ENCODE peak calls at places on chromosomes 12 and 14, in ten cellular contexts. B is sigmoid colon, S is left lung, Q is upper lobe of right lung, G is lung, Y is GM13976, X is ovary, E is kidney, R is colonic mucosa, T is left ventricle myocardium inferior. H is an unnamed sample.

GRCh38 chr12:66020481-66020880 is 110.1 kb downstream of the LLPH start:
- DNase-seq in B (no peak), S (no peak), Q (no peak), G (no peak), Y (no peak), X (no peak), E (no peak), R (no peak), T (no peak), H (no peak)

GRCh38 chr12:57250956-57251355 is at the start of gene STAC3:
- DNase-seq in B (no peak), S (no peak), Q (no peak), G (no peak), Y (no peak), X (no peak), E (no peak), R (no peak), T (no peak), H (no peak)

GRCh38 chr12:113136128-113136989 is 798 bp upstream of the RASAL1 start:
- DNase-seq in B (no peak), S (no peak), Q (no peak), G (no peak), Y (no peak), X (no peak), E (peak), R (peak), T (no peak), H (no peak)

GRCh38 chr12:101414533-101415119 is 7.1 kb upstream of the ARL1 start:
- DNase-seq in B (no peak), S (no peak), Q (no peak), G (peak), Y (peak), X (peak), E (no peak), R (peak), T (no peak), H (no peak)

GRCh38 chr14:24051162-24051788 is 534 bp upstream of the CARMIL3 start:
- DNase-seq in B (peak), S (peak), Q (no peak), G (no peak), Y (peak), X (peak), E (peak), R (peak), T (no peak), H (no peak)

GRCh38 chr12:93706387-93706786 is 29.2 kb downstream of the CRADD start:
- DNase-seq in B (no peak), S (no peak), Q (no peak), G (no peak), Y (no peak), X (no peak), E (no peak), R (no peak), T (no peak), H (no peak)

GRCh38 chr14:78967111-78967809 is 797.1 kb downstream of the NRXN3 start:
- DNase-seq in B (no peak), S (no peak), Q (no peak), G (no peak), Y (no peak), X (no peak), E (no peak), R (no peak), T (no peak), H (no peak)

GRCh38 chr12:89709994-89710872 is 1.6 kb upstream of the ATP2B1 start:
- DNase-seq in B (peak), S (no peak), Q (peak), G (peak), Y (no peak), X (peak), E (peak), R (peak), T (peak), H (no peak)

GRCh38 chr12:124096109-124096508 is 123.1 kb downstream of the ZNF664 start:
- DNase-seq in B (no peak), S (no peak), Q (no peak), G (no peak), Y (no peak), X (no peak), E (no peak), R (no peak), T (no peak), H (no peak)

GRCh38 chr12:124820199-124820598 is 43.5 kb downstream of the SCARB1 start:
- DNase-seq in B (no peak), S (peak), Q (no peak), G (no peak), Y (no peak), X (no peak), E (no peak), R (no peak), T (no peak), H (no peak)

GRCh38 chr14:49920260-49920659 is 27.4 kb downstream of the ARF6 start:
- DNase-seq in B (no peak), S (no peak), Q (no peak), G (no peak), Y (no peak), X (no peak), E (no peak), R (no peak), T (no peak), H (no peak)

GRCh38 chr12:58416211-58416610 is 474.8 kb downstream of the ATP23 start:
- DNase-seq in B (no peak), S (no peak), Q (no peak), G (no peak), Y (no peak), X (no peak), E (no peak), R (no peak), T (no peak), H (no peak)

GRCh38 chr12:65941388-65941787 is 117.1 kb downstream of the HMGA2 start:
- DNase-seq in B (no peak), S (no peak), Q (no peak), G (no peak), Y (no peak), X (no peak), E (no peak), R (no peak), T (no peak), H (no peak)

GRCh38 chr14:51444381-51445000 is 204.4 kb downstream of the TMX1 start:
- DNase-seq in B (no peak), S (no peak), Q (no peak), G (no peak), Y (no peak), X (no peak), E (no peak), R (no peak), T (no peak), H (no peak)

GRCh38 chr14:21924479-21924878 is 250.9 kb upstream of the OR4E1 start:
- DNase-seq in B (no peak), S (no peak), Q (no peak), G (no peak), Y (no peak), X (no peak), E (no peak), R (no peak), T (no peak), H (peak)

GRCh38 chr12:25979563-25979962 is 21.1 kb downstream of the RASSF8 start:
- DNase-seq in B (no peak), S (no peak), Q (no peak), G (no peak), Y (no peak), X (no peak), E (no peak), R (no peak), T (no peak), H (no peak)

GRCh38 chr12:31005944-31006361 is 67.7 kb upstream of the DDX11 start:
- DNase-seq in B (peak), S (no peak), Q (peak), G (no peak), Y (no peak), X (no peak), E (no peak), R (no peak), T (no peak), H (no peak)

GRCh38 chr12:110269622-110270124 is 11.4 kb upstream of the ATP2A2 start:
- DNase-seq in B (peak), S (no peak), Q (no peak), G (no peak), Y (no peak), X (no peak), E (no peak), R (no peak), T (no peak), H (no peak)

GRCh38 chr12:52942056-52942913 is 6.6 kb upstream of the KRT18 start:
- DNase-seq in B (no peak), S (no peak), Q (no peak), G (no peak), Y (no peak), X (no peak), E (no peak), R (peak), T (no peak), H (no peak)

GRCh38 chr12:53061404-53062010 is 11.6 kb downstream of the TNS2 start:
- DNase-seq in B (peak), S (peak), Q (peak), G (peak), Y (no peak), X (peak), E (peak), R (peak), T (no peak), H (no peak)

GRCh38 chr12:119229837-119230236 is 51.1 kb downstream of the HSPB8 start:
- DNase-seq in B (no peak), S (no peak), Q (no peak), G (peak), Y (peak), X (peak), E (no peak), R (peak), T (peak), H (no peak)

GRCh38 chr14:99578541-99579044 is 25.4 kb downstream of the CCDC85C start:
- DNase-seq in B (peak), S (no peak), Q (no peak), G (no peak), Y (no peak), X (peak), E (no peak), R (no peak), T (peak), H (no peak)

GRCh38 chr12:68871899-68872298 is 61.1 kb downstream of the CPM start:
- DNase-seq in B (no peak), S (no peak), Q (no peak), G (no peak), Y (peak), X (no peak), E (no peak), R (no peak), T (no peak), H (no peak)

GRCh38 chr14:91595736-91596135 is 85.6 kb upstream of the PPP4R3A start:
- DNase-seq in B (no peak), S (no peak), Q (no peak), G (no peak), Y (no peak), X (no peak), E (no peak), R (no peak), T (no peak), H (no peak)

GRCh38 chr12:77189463-77189862 is 124.1 kb upstream of the E2F7 start:
- DNase-seq in B (no peak), S (no peak), Q (no peak), G (no peak), Y (no peak), X (no peak), E (no peak), R (no peak), T (no peak), H (no peak)

GRCh38 chr14:67734675-67735074 is 33.0 kb downstream of the RDH12 start:
- DNase-seq in B (no peak), S (no peak), Q (no peak), G (no peak), Y (no peak), X (no peak), E (no peak), R (no peak), T (no peak), H (no peak)
- TF ChIP-seq CTCF in B (no peak), S (no peak), Q (no peak), G (no peak), Y (no peak), X (no peak), E (no peak), R (no peak), T (peak), H (no peak)

GRCh38 chr14:60515244-60515695 is 6.3 kb downstream of the SIX6 start:
- DNase-seq in B (no peak), S (no peak), Q (no peak), G (no peak), Y (no peak), X (no peak), E (no peak), R (no peak), T (no peak), H (no peak)

GRCh38 chr14:60510976-60511599 is 2.1 kb downstream of the SIX6 start:
- DNase-seq in B (no peak), S (peak), Q (no peak), G (no peak), Y (peak), X (no peak), E (no peak), R (no peak), T (no peak), H (no peak)

GRCh38 chr14:60512952-60513554 is 4.1 kb downstream of the SIX6 start:
- DNase-seq in B (no peak), S (no peak), Q (no peak), G (no peak), Y (no peak), X (no peak), E (no peak), R (no peak), T (no peak), H (no peak)

GRCh38 chr14:60515696-60516284 is 6.8 kb downstream of the SIX6 start:
- DNase-seq in B (no peak), S (peak), Q (no peak), G (no peak), Y (no peak), X (no peak), E (no peak), R (no peak), T (no peak), H (no peak)

DNA sequence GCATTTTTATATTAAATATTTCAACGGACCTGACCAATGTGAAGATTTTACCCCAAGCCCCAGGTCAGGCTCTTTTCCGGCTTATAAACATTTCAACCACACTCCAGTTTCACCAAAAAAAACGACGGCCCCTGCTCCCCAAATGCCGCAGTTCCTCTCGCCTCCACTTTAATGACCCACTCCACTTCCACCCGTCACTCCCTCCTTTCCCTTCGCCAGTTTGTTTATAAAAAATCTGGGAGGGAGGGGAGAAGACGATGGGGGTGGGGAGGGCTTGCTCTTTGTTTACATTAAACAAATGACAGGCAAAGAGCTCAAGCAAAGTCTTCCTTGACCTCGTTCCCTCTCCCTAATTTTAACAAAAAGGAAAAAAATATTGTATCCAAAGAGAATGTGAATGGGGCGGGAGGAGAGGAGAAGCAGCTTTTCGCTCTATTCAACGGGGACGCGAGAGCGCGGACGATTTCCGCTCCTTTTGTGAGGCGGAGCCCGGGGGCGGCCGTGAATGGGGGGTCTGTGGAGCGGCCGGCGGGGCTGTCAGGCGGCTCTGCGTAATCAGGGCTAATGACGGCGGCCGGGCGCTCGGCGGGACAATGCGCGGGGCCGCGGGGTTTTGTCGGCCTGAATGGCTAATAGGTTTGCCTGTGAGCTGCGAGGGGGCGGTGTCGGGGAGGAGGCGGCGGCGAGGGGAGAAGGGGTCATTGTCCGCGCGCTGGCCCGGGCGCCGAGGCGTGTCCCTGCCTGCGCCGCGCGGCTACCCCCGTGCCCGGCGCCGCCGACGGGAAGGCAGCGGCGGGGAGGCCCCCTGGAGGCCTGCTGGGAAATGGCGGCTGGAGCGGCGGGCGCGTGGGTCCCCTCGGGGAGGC is 5.7 kb downstream of the SIX6 start:
- DNase-seq in B (no peak), S (peak), Q (peak), G (no peak), Y (peak), X (no peak), E (no peak), R (no peak), T (no peak), H (no peak)
- TF ChIP-seq CTCF in B (no peak), S (peak), Q (peak), G (no peak), Y (peak), X (no peak), E (no peak), R (no peak), T (peak), H (peak)

GRCh38 chr12:108519558-108519957 is 4.5 kb downstream of the FICD start:
- DNase-seq in B (no peak), S (no peak), Q (no peak), G (no peak), Y (no peak), X (no peak), E (no peak), R (no peak), T (no peak), H (no peak)
- TF ChIP-seq CTCF in B (no peak), S (no peak), Q (no peak), G (no peak), Y (no peak), X (no peak), E (peak), R (no peak), T (no peak), H (no peak)

DNA sequence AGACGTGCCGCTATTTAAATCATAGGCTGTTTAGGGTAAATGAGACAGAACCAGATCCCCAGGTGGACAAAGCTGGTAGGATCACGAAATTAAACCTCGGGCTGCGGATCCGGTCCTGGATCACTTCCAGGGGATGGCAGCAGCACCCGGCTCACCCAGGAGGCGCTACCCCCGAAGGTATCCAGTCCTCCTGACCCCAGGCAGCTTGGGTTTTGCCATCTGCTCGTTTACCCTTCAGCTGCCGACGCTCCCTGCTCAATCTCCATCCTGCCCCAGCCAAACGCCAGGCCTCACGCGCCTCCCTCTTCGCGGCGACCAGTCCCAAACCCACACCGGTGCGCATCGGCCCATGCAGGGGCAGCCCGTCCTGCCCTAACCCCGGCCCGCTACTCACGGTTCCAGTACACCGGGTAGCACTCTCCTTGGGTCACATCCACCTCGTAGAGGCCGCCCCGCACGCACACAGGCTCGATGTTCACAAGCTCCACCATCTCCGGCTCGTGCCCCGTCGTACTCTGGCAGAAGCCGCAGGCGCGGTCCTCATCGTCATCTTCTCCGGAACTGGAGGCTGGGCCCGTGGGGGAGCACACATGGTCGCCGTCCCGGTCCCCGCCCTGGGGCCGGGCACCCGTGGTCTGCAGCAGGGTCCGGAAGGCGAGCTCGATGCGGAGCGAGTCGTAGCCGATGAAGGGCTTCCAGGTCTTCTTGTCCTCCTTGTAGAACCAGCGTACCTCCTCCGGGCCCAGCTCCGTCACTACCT is 1.1 kb downstream of the DDHD1 start:
- DNase-seq in B (peak), S (peak), Q (peak), G (peak), Y (peak), X (peak), E (peak), R (peak), T (peak), H (peak)
- TF ChIP-seq CTCF in B (no peak), S (no peak), Q (peak), G (no peak), Y (no peak), X (no peak), E (no peak), R (no peak), T (peak), H (no peak)

GRCh38 chr12:84357314-84357713 is 555.3 kb downstream of the SLC6A15 start:
- DNase-seq in B (no peak), S (no peak), Q (no peak), G (no peak), Y (no peak), X (no peak), E (no peak), R (no peak), T (no peak), H (no peak)
- TF ChIP-seq CTCF in B (no peak), S (no peak), Q (no peak), G (no peak), Y (no peak), X (no peak), E (no peak), R (no peak), T (no peak), H (no peak)

DNA sequence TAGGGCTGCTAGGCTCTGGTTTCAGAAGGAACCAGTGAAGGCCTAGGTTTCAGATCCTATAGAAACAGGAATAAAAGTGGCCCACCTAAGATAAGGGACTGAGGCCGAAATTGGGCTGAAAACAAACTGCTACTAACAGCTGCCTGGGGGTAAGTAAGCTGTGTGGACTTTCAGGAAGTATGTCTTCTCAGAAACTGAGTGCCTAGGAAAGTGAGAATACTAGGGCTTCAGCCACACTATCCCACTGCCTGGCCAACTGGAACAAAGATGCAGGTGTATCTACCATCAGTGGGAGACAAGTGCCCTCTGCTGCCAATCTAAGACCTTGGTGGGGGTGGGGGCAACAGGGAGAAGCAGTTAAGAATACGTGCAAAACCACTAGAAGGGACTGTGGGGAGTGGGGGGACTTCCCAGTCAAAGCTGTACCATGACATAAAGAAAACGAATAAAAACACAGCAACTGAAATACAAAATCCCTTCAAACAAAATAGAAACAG is 82.5 kb downstream of the MED13L start:
- DNase-seq in B (no peak), S (no peak), Q (no peak), G (no peak), Y (peak), X (no peak), E (no peak), R (no peak), T (no peak), H (peak)
- TF ChIP-seq CTCF in B (no peak), S (no peak), Q (no peak), G (no peak), Y (peak), X (no peak), E (no peak), R (no peak), T (no peak), H (no peak)